ENCODE peak calls at places on chromosomes 2 and 18, in seven cellular contexts. J is H9, H is IMR-90, L is H1, F is mesendoderm, I is trophoblast cell, Y is mesenchymal stem cell. K is an unnamed sample.

GRCh38 chr2:191538334-191538910 is 139.5 kb upstream of the NABP1 start:
- DNase-seq in J (no peak), L (no peak), I (no peak), Y (no peak), H (no peak), F (peak; percentile 81), K (no peak)

GRCh38 chr18:45998244-45998643 is 31.1 kb upstream of the EPG5 start:
- DNase-seq in J (no peak), I (no peak), F (peak; percentile 56), Y (no peak), L (no peak), H (no peak), K (no peak)

GRCh38 chr2:102592601-102593000 is 26.8 kb upstream of the SLC9A2 start:
- DNase-seq in H (peak; percentile 8), J (no peak), L (peak; percentile 57), I (peak; percentile 35), F (peak; percentile 10), Y (peak; percentile 8), K (no peak)

GRCh38 chr2:113692698-113693428 is 63.6 kb downstream of the SLC35F5 start:
- DNase-seq in Y (no peak), F (no peak), J (no peak), H (no peak), I (no peak), L (no peak), K (no peak)

GRCh38 chr2:220243571-220243970 is 616.1 kb downstream of the SLC4A3 start:
- DNase-seq in J (no peak), L (no peak), F (no peak), Y (no peak), I (no peak), H (no peak), K (no peak)

GRCh38 chr2:174784316-174784715 is 20.0 kb upstream of the CHRNA1 start:
- DNase-seq in I (no peak), L (no peak), F (no peak), H (no peak), J (no peak), Y (no peak), K (no peak)

GRCh38 chr18:37471619-37472018 is 94.0 kb downstream of the CELF4 start:
- DNase-seq in L (no peak), J (no peak), I (no peak), Y (no peak), H (no peak), F (no peak), K (no peak)

GRCh38 chr2:144517825-144518699 is 1.9 kb downstream of the ZEB2 start:
- DNase-seq in I (no peak), F (peak; percentile 49), H (no peak), J (no peak), L (no peak), Y (no peak), K (no peak)

GRCh38 chr2:11248-11941 is 34.9 kb downstream of the FAM110C start:
- DNase-seq in Y (peak; percentile 21), F (peak; percentile 93), I (peak; percentile 98), L (peak; percentile 98), J (peak; percentile 97), H (peak; percentile 22), K (peak; percentile 80)

GRCh38 chr2:201932511-201932910 is 101.1 kb upstream of the FZD7 start:
- DNase-seq in Y (no peak), L (no peak), J (no peak), F (peak; percentile 85), H (no peak), I (no peak), K (no peak)

GRCh38 chr18:40810371-40810770 is 1144.7 kb upstream of the PIK3C3 start:
- DNase-seq in L (no peak), H (peak; percentile 51), Y (peak; percentile 21), I (peak; percentile 82), J (no peak), F (peak; percentile 73), K (no peak)

GRCh38 chr2:203155406-203155805 is 83.4 kb upstream of the CYP20A1 start:
- DNase-seq in I (no peak), Y (no peak), J (peak; percentile 27), H (no peak), F (peak; percentile 5), L (no peak), K (no peak)

GRCh38 chr2:146952691-146953090 is 892.1 kb upstream of the ACVR2A start:
- DNase-seq in L (no peak), I (no peak), J (no peak), H (no peak), Y (no peak), F (no peak), K (no peak)

GRCh38 chr2:1584051-1584531 is 160.2 kb downstream of the PXDN start:
- DNase-seq in Y (no peak), L (no peak), H (no peak), I (no peak), J (no peak), F (no peak), K (no peak)

GRCh38 chr18:39604836-39605235 is 2039.2 kb upstream of the CELF4 start:
- DNase-seq in F (no peak), H (peak; percentile 57), J (no peak), L (no peak), Y (peak; percentile 50), I (no peak), K (no peak)

GRCh38 chr2:194464964-194465638 is 1191.9 kb upstream of the SLC39A10 start:
- DNase-seq in J (no peak), F (peak; percentile 1), I (no peak), L (no peak), H (no peak), Y (no peak), K (no peak)

GRCh38 chr2:200662727-200663126 is 76.9 kb downstream of the AOX1 start:
- DNase-seq in L (no peak), F (peak; percentile 77), Y (peak; percentile 76), I (peak; percentile 63), H (peak; percentile 78), J (no peak), K (no peak)

GRCh38 chr18:8435376-8435775 is 173.9 kb upstream of the RAB12 start:
- DNase-seq in I (no peak), L (no peak), H (no peak), J (no peak), F (no peak), Y (no peak), K (no peak)

GRCh38 chr2:98473995-98474780 is 29.5 kb downstream of the INPP4A start:
- DNase-seq in J (no peak), I (no peak), F (no peak), L (no peak), Y (no peak), H (no peak), K (no peak)

GRCh38 chr2:132760971-132761370 is 91.0 kb upstream of the LYPD1 start:
- DNase-seq in F (peak; percentile 8), Y (no peak), J (no peak), L (no peak), H (no peak), I (no peak), K (no peak)

GRCh38 chr2:196220671-196221070 is 49.3 kb upstream of the STK17B start:
- DNase-seq in Y (no peak), F (no peak), H (no peak), L (no peak), I (no peak), J (no peak), K (no peak)
- H3K23ac ChIP-seq in Y (no peak overlapping the region), F (no peak overlapping the region), H (no peak overlapping the region), L (no peak overlapping the region), I (no peak overlapping the region), J (no peak overlapping the region), K (no peak overlapping the region)

DNA sequence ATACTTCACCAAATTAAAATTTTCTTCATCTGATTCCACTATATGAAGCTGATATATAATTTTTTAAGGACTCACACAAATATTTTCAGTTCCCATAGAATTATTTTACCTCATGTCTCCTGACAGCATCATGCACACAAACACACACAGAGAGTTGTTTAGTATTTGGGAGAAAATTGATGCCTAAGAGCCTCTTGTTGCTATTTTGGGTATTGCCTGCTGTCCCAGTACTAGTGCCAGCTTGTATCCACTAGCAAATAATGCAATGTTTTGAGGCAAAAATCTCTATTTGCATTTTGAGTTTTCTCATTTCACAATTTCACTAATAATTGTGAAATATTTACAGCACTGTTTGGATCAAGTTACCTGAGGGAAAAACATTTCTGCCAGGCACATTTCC is 328.2 kb downstream of the KCNJ3 start:
- DNase-seq in L (no peak), I (no peak), F (no peak), J (no peak), Y (no peak), H (no peak), K (no peak)
- H3K23ac ChIP-seq in L (no peak overlapping the region), I (no peak overlapping the region), F (no peak overlapping the region), J (no peak overlapping the region), Y (no peak overlapping the region), H (no peak overlapping the region), K (no peak overlapping the region)

DNA sequence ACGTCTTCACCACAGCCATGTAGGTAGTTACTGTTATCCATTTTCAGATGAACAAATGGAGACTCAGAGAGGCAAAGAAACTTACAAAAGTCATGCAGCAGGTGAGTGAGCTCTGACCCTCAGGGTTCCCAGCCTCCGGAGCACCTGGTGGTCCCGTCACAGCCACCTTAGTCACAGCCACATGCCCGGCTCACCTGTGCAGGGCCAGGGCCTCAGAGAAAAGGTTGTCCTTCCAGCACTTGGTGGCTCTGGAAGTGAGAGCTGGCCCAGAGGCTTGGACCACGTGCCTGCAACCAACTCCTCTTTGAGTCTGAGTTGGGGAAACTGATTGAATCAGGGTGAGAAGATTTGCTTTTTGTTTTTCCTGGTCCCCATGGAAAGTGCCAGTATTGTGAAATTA is 189.3 kb downstream of the GLI2 start:
- DNase-seq in L (no peak), J (no peak), I (no peak), F (no peak), H (no peak), Y (no peak), K (no peak)
- H3K23ac ChIP-seq in L (no peak overlapping the region), J (no peak overlapping the region), I (no peak overlapping the region), F (no peak overlapping the region), H (no peak overlapping the region), Y (no peak overlapping the region), K (no peak overlapping the region)

GRCh38 chr2:111659361-111660281 is 224.4 kb downstream of the ANAPC1 start:
- DNase-seq in H (peak; percentile 85), I (peak; percentile 75), J (peak; percentile 73), L (no peak), F (peak; percentile 53), Y (peak; percentile 71), K (no peak)

GRCh38 chr2:111654829-111655228 is 229.2 kb downstream of the ANAPC1 start:
- DNase-seq in Y (no peak), L (no peak), F (no peak), H (no peak), I (peak; percentile 46), J (no peak), K (no peak)

GRCh38 chr2:111656436-111656835 is 227.6 kb downstream of the ANAPC1 start:
- DNase-seq in L (no peak), J (no peak), Y (no peak), F (no peak), H (no peak), I (no peak), K (no peak)

GRCh38 chr2:111657351-111657975 is 226.5 kb downstream of the ANAPC1 start:
- DNase-seq in I (no peak), L (no peak), F (no peak), Y (no peak), H (no peak), J (no peak), K (no peak)

GRCh38 chr2:111656893-111657292 is 227.1 kb downstream of the ANAPC1 start:
- DNase-seq in I (no peak), F (no peak), Y (no peak), J (no peak), H (no peak), L (no peak), K (no peak)
- H3K23ac ChIP-seq in I (no peak overlapping the region), F (no peak overlapping the region), Y (no peak overlapping the region), J (no peak overlapping the region), H (no peak overlapping the region), L (no peak overlapping the region), K (no peak overlapping the region)